ENCODE peak calls at places on chromosome 11, in eight cellular contexts. Q, L, X, C, P, R, N and S are unnamed samples.

GRCh38 chr11:61353109-61354067 is 8.3 kb downstream of the CYB561A3 start:
- DNase-seq in Q (no peak), X (no peak), N (no peak), C (no peak), L (no peak), R (no peak), P (no peak), S (no peak)

GRCh38 chr11:86807356-86807755 is 7.0 kb downstream of the PRSS23 start:
- DNase-seq in N (no peak), C (no peak), R (no peak), P (no peak), X (no peak), Q (no peak), L (no peak), S (no peak)

GRCh38 chr11:62033191-62034044 is 66.0 kb upstream of the FTH1 start:
- DNase-seq in R (no peak), N (no peak), L (no peak), X (no peak), Q (no peak), C (peak), P (no peak), S (no peak)

GRCh38 chr11:33869511-33870422 is 22.1 kb downstream of the LMO2 start:
- DNase-seq in Q (peak), L (peak), X (peak), N (peak), P (no peak), C (peak), R (peak), S (no peak)

GRCh38 chr11:29616611-29617010 is 400.2 kb downstream of the KCNA4 start:
- DNase-seq in L (no peak), C (no peak), Q (peak), X (no peak), N (no peak), R (no peak), P (no peak), S (no peak)

GRCh38 chr11:33557201-33557600 is 143.4 kb downstream of the C11orf91 start:
- DNase-seq in P (no peak), Q (peak), L (no peak), X (no peak), R (no peak), N (no peak), C (no peak), S (no peak)

GRCh38 chr11:9691865-9692264 is 28.0 kb downstream of the SWAP70 start:
- DNase-seq in L (no peak), N (peak), Q (no peak), P (no peak), X (no peak), C (peak), R (no peak), S (no peak)

GRCh38 chr11:73295259-73295995 is 12.6 kb upstream of the ARHGEF17 start:
- DNase-seq in N (peak), P (no peak), R (peak), C (peak), X (peak), Q (peak), L (peak), S (no peak)

GRCh38 chr11:112584674-112585073 is 324.0 kb upstream of the PLET1 start:
- DNase-seq in C (no peak), N (peak), X (no peak), L (no peak), P (no peak), Q (no peak), R (peak), S (no peak)

GRCh38 chr11:92975285-92975684 is 5.8 kb downstream of the MTNR1B start:
- DNase-seq in Q (no peak), X (no peak), L (no peak), N (no peak), C (no peak), R (no peak), P (no peak), S (no peak)

GRCh38 chr11:119091966-119092879 is 7.5 kb downstream of the HMBS start:
- DNase-seq in L (no peak), X (no peak), R (no peak), P (no peak), Q (no peak), C (no peak), N (no peak), S (no peak)

GRCh38 chr11:3925513-3925912 is 70.0 kb downstream of the STIM1 start:
- DNase-seq in Q (no peak), L (no peak), N (no peak), C (no peak), X (no peak), R (no peak), P (no peak), S (no peak)

GRCh38 chr11:68328374-68329091 is 16.1 kb downstream of the LRP5 start:
- DNase-seq in X (peak), N (no peak), Q (peak), C (no peak), R (peak), L (peak), P (peak), S (no peak)

GRCh38 chr11:73814812-73815211 is 27.1 kb downstream of the MRPL48 start:
- DNase-seq in R (no peak), P (no peak), Q (no peak), C (no peak), L (no peak), X (no peak), N (no peak), S (no peak)